ENCODE peak calls at places on chromosomes 7 and 10, in four cellular contexts. One of them, this sample, is unnamed.
A peak's percentile ranks its signal among the peaks of the same experiment; 100 is the strongest.

GRCh38 chr7:48427671-48428070 is 256.4 kb downstream of the ABCA13 start:
- DNase-seq in NB4: no peak
- DNase-seq in transverse colon: no peak
- DNase-seq in uterus: no peak
- DNase-seq in this sample: no peak

GRCh38 chr7:156607332-156608175 is 33.0 kb upstream of the RNF32 start:
- DNase-seq in NB4: no peak
- DNase-seq in transverse colon: no peak
- DNase-seq in uterus: no peak
- DNase-seq in this sample: no peak

GRCh38 chr7:25879799-25880198 is 272.2 kb upstream of the NFE2L3 start:
- DNase-seq in NB4: no peak
- DNase-seq in transverse colon: no peak
- DNase-seq in uterus: no peak
- DNase-seq in this sample: no peak

GRCh38 chr10:88152720-88153119 is 289.3 kb downstream of the PTEN start:
- DNase-seq in NB4: peak; percentile 50
- DNase-seq in transverse colon: no peak
- DNase-seq in uterus: no peak
- DNase-seq in this sample: no peak

GRCh38 chr7:11540271-11540761 is 291.7 kb downstream of the THSD7A start:
- DNase-seq in NB4: peak; percentile 93
- DNase-seq in transverse colon: no peak
- DNase-seq in uterus: no peak
- DNase-seq in this sample: no peak

GRCh38 chr10:9735731-9736130 is 1281.9 kb upstream of the CELF2 start:
- DNase-seq in NB4: no peak
- DNase-seq in transverse colon: no peak
- DNase-seq in uterus: no peak
- DNase-seq in this sample: no peak

GRCh38 chr10:112663181-112663879 is 216.3 kb downstream of the VTI1A start:
- DNase-seq in NB4: no peak
- DNase-seq in transverse colon: no peak
- DNase-seq in uterus: no peak
- DNase-seq in this sample: no peak

GRCh38 chr10:93999401-93999851 is 5.7 kb downstream of the PLCE1 start:
- DNase-seq in NB4: no peak
- DNase-seq in transverse colon: peak; percentile 69
- DNase-seq in uterus: peak; percentile 74
- DNase-seq in this sample: peak; percentile 73

GRCh38 chr10:106189254-106189653 is 975.3 kb downstream of the SORCS1 start:
- DNase-seq in NB4: peak; percentile 53
- DNase-seq in transverse colon: no peak
- DNase-seq in uterus: no peak
- DNase-seq in this sample: peak; percentile 59

GRCh38 chr10:75544381-75544780 is 113.0 kb downstream of the LRMDA start:
- DNase-seq in NB4: peak; percentile 60
- DNase-seq in transverse colon: no peak
- DNase-seq in uterus: no peak
- DNase-seq in this sample: no peak

GRCh38 chr10:109696981-109697775 is 226.1 kb downstream of the XPNPEP1 start:
- DNase-seq in NB4: no peak
- DNase-seq in transverse colon: no peak
- DNase-seq in uterus: no peak
- DNase-seq in this sample: no peak

GRCh38 chr10:118793545-118793944 is 38.8 kb upstream of the CACUL1 start:
- DNase-seq in NB4: no peak
- DNase-seq in transverse colon: no peak
- DNase-seq in uterus: no peak
- DNase-seq in this sample: no peak

GRCh38 chr7:16900212-16900768 is 18.5 kb upstream of the AGR3 start:
- DNase-seq in NB4: peak; percentile 57
- DNase-seq in transverse colon: no peak
- DNase-seq in uterus: no peak
- DNase-seq in this sample: no peak

GRCh38 chr10:125823663-125824251 is 411 bp downstream of the BCCIP start:
- DNase-seq in NB4: peak; percentile 23
- DNase-seq in transverse colon: no peak
- DNase-seq in uterus: no peak
- DNase-seq in this sample: peak; percentile 22

GRCh38 chr10:104208730-104209129 is 23.4 kb downstream of the CFAP43 start:
- DNase-seq in NB4: no peak
- DNase-seq in transverse colon: no peak
- DNase-seq in uterus: no peak
- DNase-seq in this sample: no peak

GRCh38 chr7:139548302-139549028 is 25.0 kb downstream of the CLEC2L start:
- DNase-seq in NB4: no peak
- DNase-seq in transverse colon: no peak
- DNase-seq in uterus: no peak
- DNase-seq in this sample: no peak

GRCh38 chr7:75968561-75969001 is 25.8 kb downstream of the TMEM120A start:
- DNase-seq in NB4: no peak
- DNase-seq in transverse colon: no peak
- DNase-seq in uterus: peak; percentile 28
- DNase-seq in this sample: no peak
- H3K4me3 ChIP-seq in NB4: no peak overlapping the region
- H3K4me3 ChIP-seq in transverse colon: no peak overlapping the region
- H3K4me3 ChIP-seq in uterus: no peak overlapping the region
- H3K4me3 ChIP-seq in this sample: no peak overlapping the region

GRCh38 chr7:1989049-1989860 is 243.5 kb downstream of the MAD1L1 start:
- DNase-seq in NB4: no peak
- DNase-seq in transverse colon: no peak
- DNase-seq in uterus: no peak
- DNase-seq in this sample: no peak
- TF ChIP-seq POLR2A in NB4: no peak
- TF ChIP-seq POLR2A in transverse colon: no peak
- TF ChIP-seq POLR2A in uterus: no peak
- TF ChIP-seq POLR2A in this sample: no peak

GRCh38 chr7:98267305-98267704 is 14.2 kb upstream of the BRI3 start:
- DNase-seq in NB4: no peak
- DNase-seq in transverse colon: no peak
- DNase-seq in uterus: no peak
- DNase-seq in this sample: no peak

GRCh38 chr7:98265841-98266271 is 13.8 kb upstream of the TECPR1 start:
- DNase-seq in NB4: no peak
- DNase-seq in transverse colon: no peak
- DNase-seq in uterus: no peak
- DNase-seq in this sample: no peak

GRCh38 chr7:98266840-98267239 is 14.6 kb upstream of the BRI3 start:
- DNase-seq in NB4: peak; percentile 43
- DNase-seq in transverse colon: no peak
- DNase-seq in uterus: no peak
- DNase-seq in this sample: no peak
- TF ChIP-seq CTCF in NB4: peak; percentile 55
- TF ChIP-seq CTCF in transverse colon: peak; percentile 24
- TF ChIP-seq CTCF in uterus: no peak
- TF ChIP-seq CTCF in this sample: peak; percentile 25

GRCh38 chr7:5394264-5395105 is 29.1 kb downstream of the TNRC18 start:
- DNase-seq in NB4: no peak
- DNase-seq in transverse colon: no peak
- DNase-seq in uterus: no peak
- DNase-seq in this sample: no peak
- H3K4me3 ChIP-seq in NB4: peak overlapping the region; percentile 96
- H3K4me3 ChIP-seq in transverse colon: no peak overlapping the region
- H3K4me3 ChIP-seq in uterus: no peak overlapping the region
- H3K4me3 ChIP-seq in this sample: no peak overlapping the region

GRCh38 chr10:100267237-100268104 is at the start of gene CWF19L1:
- DNase-seq in NB4: peak; percentile 90
- DNase-seq in transverse colon: peak; percentile 90
- DNase-seq in uterus: peak; percentile 88
- DNase-seq in this sample: peak; percentile 94
- TF ChIP-seq POLR2A in NB4: peak; percentile 43
- TF ChIP-seq POLR2A in transverse colon: peak; percentile 69
- TF ChIP-seq POLR2A in uterus: peak; percentile 27
- TF ChIP-seq POLR2A in this sample: no peak

This sample was measured in testis.